ENCODE peak calls at places on chromosome 9, in seven cellular contexts. D is cerebellar cortex; E is NCI-H748 treated with DMSO at 0.1 percent for 48 hours; I is cardiac fibroblast; X is stimulated activated CD8-positive, alpha-beta memory T cell treated with anti-CD3 and anti-CD28 coated beads, Interleukin-12 subunit alpha, Interleukin-12 subunit beta, amount 100 ng/mL, for 1 hour; Q is HT1080; C is GM12891. Z is an unnamed sample.

GRCh38 chr9:113409481-113409880 is 994 bp downstream of the POLE3 start:
- DNase-seq in D (no peak), E (no peak), I (no peak), X (no peak), Q (no peak), C (no peak), Z (no peak)

GRCh38 chr9:2662496-2662895 is 40.9 kb downstream of the VLDLR start:
- DNase-seq in D (peak), E (no peak), I (no peak), X (no peak), Q (no peak), C (no peak), Z (no peak)

GRCh38 chr9:2889023-2889422 is 45.1 kb upstream of the PUM3 start:
- DNase-seq in D (no peak), E (no peak), I (no peak), X (no peak), Q (no peak), C (no peak), Z (no peak)

GRCh38 chr9:36940881-36941280 is 93.2 kb downstream of the PAX5 start:
- DNase-seq in D (no peak), E (no peak), I (no peak), X (no peak), Q (no peak), C (no peak), Z (no peak)

GRCh38 chr9:115213777-115214428 is 95.9 kb upstream of the TNC start:
- DNase-seq in D (no peak), E (no peak), I (peak), X (no peak), Q (peak), C (no peak), Z (peak)

GRCh38 chr9:137293094-137293481 is 9.0 kb downstream of the NRARP start:
- DNase-seq in D (no peak), E (no peak), I (no peak), X (no peak), Q (no peak), C (no peak), Z (no peak)

GRCh38 chr9:38017149-38017884 is 51.7 kb downstream of the SHB start:
- DNase-seq in D (peak), E (no peak), I (peak), X (no peak), Q (peak), C (no peak), Z (peak)

GRCh38 chr9:133604214-133604613 is 5.0 kb downstream of the FAM163B start:
- DNase-seq in D (peak), E (no peak), I (peak), X (peak), Q (no peak), C (no peak), Z (peak)

GRCh38 chr9:706606-707451 is 134.7 kb upstream of the DMRT1 start:
- DNase-seq in D (peak), E (no peak), I (peak), X (no peak), Q (peak), C (peak), Z (peak)

GRCh38 chr9:22214021-22214420 is 204.9 kb upstream of the CDKN2B start:
- DNase-seq in D (no peak), E (no peak), I (no peak), X (no peak), Q (peak), C (no peak), Z (peak)